ENCODE peak calls at places on chromosomes 3 and 15, in ten cellular contexts. X is mesendoderm; B is CD8-positive, alpha-beta memory T cell; W is keratinocyte; K is hepatocyte; J is breast epithelium; V is Peyer's patch; G is right cardiac atrium; U is foreskin keratinocyte; Z is CD8-positive, alpha-beta T cell. Y is an unnamed sample.

GRCh38 chr3:129571605-129572547 is 28.9 kb downstream of the H1-8 start:
- DNase-seq in X (no peak), B (no peak), W (no peak), K (no peak), J (no peak), V (no peak), G (no peak), U (no peak), Z (no peak), Y (no peak)

GRCh38 chr15:70833897-70834765 is 19.8 kb downstream of the LARP6 start:
- DNase-seq in X (peak; percentile 79), B (no peak), W (no peak), K (peak; percentile 65), J (no peak), V (no peak), G (no peak), U (no peak), Z (no peak), Y (peak; percentile 75)

GRCh38 chr15:39581501-39582285 is 814 bp downstream of the THBS1 start:
- DNase-seq in X (peak; percentile 83), B (no peak), W (peak; percentile 86), K (peak; percentile 79), J (peak; percentile 74), V (no peak), G (peak; percentile 84), U (peak; percentile 70), Z (no peak), Y (peak; percentile 72)

GRCh38 chr15:79400650-79401049 is 31.5 kb upstream of the MINAR1 start:
- DNase-seq in X (no peak), B (no peak), W (no peak), K (no peak), J (no peak), V (no peak), G (no peak), U (no peak), Z (no peak), Y (no peak)

GRCh38 chr3:152349397-152349796 is 80.7 kb downstream of the MBNL1 start:
- DNase-seq in X (no peak), B (no peak), W (no peak), K (no peak), J (no peak), V (no peak), G (no peak), U (no peak), Z (no peak), Y (peak; percentile 51)

GRCh38 chr3:42706721-42707619 is 4.4 kb upstream of the HHATL start:
- DNase-seq in X (no peak), B (no peak), W (no peak), K (no peak), J (no peak), V (no peak), G (peak; percentile 28), U (no peak), Z (no peak), Y (no peak)

GRCh38 chr15:38853608-38854007 is 289.0 kb upstream of the RASGRP1 start:
- DNase-seq in X (peak; percentile 74), B (peak; percentile 59), W (no peak), K (peak; percentile 14), J (no peak), V (no peak), G (no peak), U (no peak), Z (peak; percentile 16), Y (no peak)

GRCh38 chr15:73930371-73930770 is 4.1 kb downstream of the LOXL1 start:
- DNase-seq in X (no peak), B (no peak), W (no peak), K (peak; percentile 52), J (no peak), V (no peak), G (peak; percentile 85), U (no peak), Z (no peak), Y (no peak)

GRCh38 chr15:98883504-98883903 is 124.1 kb downstream of the PGPEP1L start:
- DNase-seq in X (no peak), B (no peak), W (no peak), K (no peak), J (no peak), V (no peak), G (no peak), U (no peak), Z (no peak), Y (no peak)

GRCh38 chr15:54990793-54991192 is 205.9 kb downstream of the RSL24D1 start:
- DNase-seq in X (peak; percentile 59), B (no peak), W (no peak), K (no peak), J (no peak), V (no peak), G (no peak), U (no peak), Z (no peak), Y (no peak)

DNA sequence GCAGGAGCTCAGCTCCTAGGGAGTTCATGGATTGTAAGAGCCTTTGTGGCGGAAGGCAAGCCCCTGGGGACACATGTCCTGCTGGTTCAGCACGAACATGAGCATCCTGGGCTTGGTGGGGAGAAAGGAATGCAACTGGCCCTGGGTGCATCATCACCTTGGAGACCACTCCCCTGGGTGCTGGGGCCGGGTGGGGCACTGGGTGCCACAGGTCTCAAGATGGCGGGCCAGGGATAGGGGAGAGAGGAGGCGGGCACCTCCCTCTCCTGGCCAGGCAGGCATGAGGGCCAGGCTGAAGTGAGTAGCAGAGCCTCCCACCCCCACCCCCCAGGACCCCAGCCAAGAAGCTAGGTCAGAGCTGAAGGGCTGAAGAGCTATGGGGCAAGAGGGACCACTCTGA is 768 bp downstream of the PCBP4 start:
- DNase-seq in X (no peak), B (no peak), W (no peak), K (no peak), J (no peak), V (no peak), G (peak; percentile 71), U (no peak), Z (no peak), Y (no peak)
- H3K27ac ChIP-seq in X (no peak overlapping the region), B (no peak overlapping the region), W (no peak overlapping the region), K (peak overlapping the region; percentile 95), J (peak overlapping the region; percentile 92), V (peak overlapping the region; percentile 97), G (peak overlapping the region; percentile 94), U (no peak overlapping the region), Z (no peak overlapping the region), Y (no peak overlapping the region)

GRCh38 chr3:72309626-72310025 is 524.7 kb upstream of the PROK2 start:
- DNase-seq in X (no peak), B (no peak), W (no peak), K (no peak), J (no peak), V (no peak), G (no peak), U (no peak), Z (no peak), Y (no peak)
- H3K27ac ChIP-seq in X (no peak overlapping the region), B (no peak overlapping the region), W (no peak overlapping the region), K (no peak overlapping the region), J (no peak overlapping the region), V (no peak overlapping the region), G (no peak overlapping the region), U (no peak overlapping the region), Z (no peak overlapping the region), Y (no peak overlapping the region)

GRCh38 chr15:77291107-77291506 is 128.8 kb downstream of the PEAK1 start:
- DNase-seq in X (no peak), B (no peak), W (no peak), K (no peak), J (no peak), V (no peak), G (no peak), U (no peak), Z (no peak), Y (no peak)

GRCh38 chr15:77295446-77295845 is 124.5 kb downstream of the PEAK1 start:
- DNase-seq in X (no peak), B (no peak), W (no peak), K (no peak), J (no peak), V (no peak), G (no peak), U (peak; percentile 53), Z (no peak), Y (no peak)

GRCh38 chr15:77292924-77293558 is 126.9 kb downstream of the PEAK1 start:
- DNase-seq in X (peak; percentile 81), B (no peak), W (no peak), K (no peak), J (no peak), V (no peak), G (no peak), U (no peak), Z (no peak), Y (no peak)

DNA sequence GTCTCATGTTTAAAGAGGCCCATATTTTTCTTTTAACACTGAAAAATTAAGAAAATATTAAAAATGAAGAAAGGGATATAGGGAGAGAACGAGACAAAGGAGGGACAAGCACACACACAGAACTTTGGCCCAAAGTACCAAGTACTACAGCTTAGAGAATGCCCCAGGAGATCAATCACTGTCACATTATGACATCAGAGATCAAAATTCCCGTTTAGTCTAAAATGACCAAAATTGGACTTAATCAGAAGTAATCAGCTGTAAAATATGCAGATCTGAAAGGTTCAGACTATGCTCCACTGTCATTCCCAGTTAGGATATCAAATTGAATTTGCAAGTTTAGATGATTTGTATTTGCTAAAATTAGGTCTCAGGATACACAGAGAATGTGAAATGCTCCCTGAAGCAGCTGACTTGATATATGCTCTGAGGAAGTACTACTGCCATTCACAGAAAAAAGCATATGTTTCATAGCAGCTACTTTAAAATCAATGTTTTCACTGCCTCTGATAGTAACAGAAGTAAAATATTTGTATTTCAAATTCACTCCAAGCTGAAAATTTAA is 123.0 kb downstream of the PEAK1 start:
- DNase-seq in X (no peak), B (no peak), W (no peak), K (no peak), J (no peak), V (no peak), G (no peak), U (no peak), Z (no peak), Y (no peak)
- H3K27ac ChIP-seq in X (no peak overlapping the region), B (no peak overlapping the region), W (no peak overlapping the region), K (no peak overlapping the region), J (no peak overlapping the region), V (no peak overlapping the region), G (no peak overlapping the region), U (no peak overlapping the region), Z (no peak overlapping the region), Y (no peak overlapping the region)

GRCh38 chr15:57554063-57554820 is 37.5 kb upstream of the MYZAP start:
- DNase-seq in X (peak; percentile 51), B (no peak), W (no peak), K (peak; percentile 48), J (no peak), V (no peak), G (peak; percentile 72), U (no peak), Z (no peak), Y (peak; percentile 15)

GRCh38 chr15:57555270-57555669 is 36.4 kb upstream of the MYZAP start:
- DNase-seq in X (no peak), B (no peak), W (no peak), K (no peak), J (no peak), V (no peak), G (no peak), U (no peak), Z (no peak), Y (no peak)

GRCh38 chr15:57556040-57556439 is 35.7 kb upstream of the MYZAP start:
- DNase-seq in X (no peak), B (no peak), W (no peak), K (no peak), J (no peak), V (no peak), G (no peak), U (no peak), Z (no peak), Y (no peak)

GRCh38 chr15:57553526-57553925 is 38.2 kb upstream of the MYZAP start:
- DNase-seq in X (peak; percentile 57), B (no peak), W (no peak), K (no peak), J (no peak), V (no peak), G (no peak), U (no peak), Z (no peak), Y (no peak)

GRCh38 chr15:57554821-57555185 is 36.9 kb upstream of the MYZAP start:
- DNase-seq in X (no peak), B (no peak), W (no peak), K (no peak), J (no peak), V (no peak), G (no peak), U (no peak), Z (no peak), Y (no peak)
- H3K27ac ChIP-seq in X (no peak overlapping the region), B (no peak overlapping the region), W (no peak overlapping the region), K (peak overlapping the region; percentile 97), J (no peak overlapping the region), V (no peak overlapping the region), G (peak overlapping the region; percentile 71), U (no peak overlapping the region), Z (no peak overlapping the region), Y (no peak overlapping the region)

Y was measured in PC-9.